ENCODE peak calls at places on chromosomes 11 and 22, in seven cellular contexts. Y is epithelial cell of esophagus, K is fibroblast of lung, V is Calu3, X is GM23338, I is glutamatergic neuron, A is retinal pigment epithelial cell. C is an unnamed sample.

GRCh38 chr22:46754110-46754799 is 8.2 kb upstream of the TBC1D22A start:
- DNase-seq in Y (peak), K (peak), V (peak), X (no peak), I (no peak), A (peak), C (no peak)

GRCh38 chr11:45333506-45333971 is 47.4 kb upstream of the SYT13 start:
- DNase-seq in Y (peak), K (peak), V (peak), X (peak), I (peak), A (no peak), C (no peak)

GRCh38 chr11:10324474-10324873 is 19.6 kb downstream of the ADM start:
- DNase-seq in Y (peak), K (no peak), V (no peak), X (no peak), I (no peak), A (no peak), C (no peak)

GRCh38 chr11:125088576-125089455 is 22.6 kb downstream of the TMEM218 start:
- DNase-seq in Y (no peak), K (no peak), V (no peak), X (no peak), I (no peak), A (no peak), C (no peak)

GRCh38 chr11:126061707-126062678 is 673 bp downstream of the CDON start:
- DNase-seq in Y (peak), K (peak), V (peak), X (peak), I (peak), A (no peak), C (peak)

GRCh38 chr11:69217276-69218105 is 61.8 kb downstream of the SMIM38 start:
- DNase-seq in Y (no peak), K (no peak), V (peak), X (no peak), I (no peak), A (no peak), C (no peak)

GRCh38 chr22:27461470-27461869 is 340.1 kb downstream of the MN1 start:
- DNase-seq in Y (peak), K (peak), V (peak), X (peak), I (no peak), A (peak), C (peak)

GRCh38 chr22:42371112-42371900 is 60.9 kb downstream of the NFAM1 start:
- DNase-seq in Y (no peak), K (no peak), V (no peak), X (peak), I (no peak), A (no peak), C (no peak)

GRCh38 chr11:32448232-32448631 is 12.9 kb upstream of the WT1 start:
- DNase-seq in Y (peak), K (peak), V (no peak), X (peak), I (no peak), A (no peak), C (no peak)

GRCh38 chr22:47106806-47107205 is 344.4 kb downstream of the TBC1D22A start:
- DNase-seq in Y (no peak), K (no peak), V (no peak), X (no peak), I (no peak), A (no peak), C (no peak)

GRCh38 chr11:131073167-131073566 is 156.9 kb upstream of the SNX19 start:
- DNase-seq in Y (no peak), K (no peak), V (no peak), X (no peak), I (no peak), A (no peak), C (no peak)

GRCh38 chr11:104912102-104912501 is 13.8 kb upstream of the CASP12 start:
- DNase-seq in Y (no peak), K (no peak), V (no peak), X (no peak), I (no peak), A (no peak), C (no peak)

GRCh38 chr11:35986958-35987357 is 43.1 kb downstream of the LDLRAD3 start:
- DNase-seq in Y (peak), K (peak), V (no peak), X (no peak), I (no peak), A (no peak), C (no peak)

GRCh38 chr11:92246637-92247036 is 22.0 kb downstream of the FAT3 start:
- DNase-seq in Y (peak), K (no peak), V (no peak), X (no peak), I (no peak), A (no peak), C (no peak)

GRCh38 chr11:63866211-63866610 is 27.3 kb downstream of the MARK2 start:
- DNase-seq in Y (peak), K (peak), V (peak), X (no peak), I (no peak), A (no peak), C (no peak)

GRCh38 chr22:39718921-39719320 is 148.4 kb downstream of the CACNA1I start:
- DNase-seq in Y (no peak), K (no peak), V (no peak), X (no peak), I (no peak), A (no peak), C (no peak)

GRCh38 chr11:65111537-65112225 is at the start of gene TM7SF2:
- DNase-seq in Y (peak), K (peak), V (peak), X (peak), I (peak), A (peak), C (peak)

GRCh38 chr11:13105237-13105844 is 96.2 kb downstream of the RASSF10 start:
- DNase-seq in Y (no peak), K (no peak), V (peak), X (no peak), I (no peak), A (no peak), C (no peak)

GRCh38 chr22:45094826-45095225 is 68.9 kb upstream of the NUP50 start:
- DNase-seq in Y (no peak), K (peak), V (no peak), X (no peak), I (no peak), A (no peak), C (no peak)

GRCh38 chr11:85685131-85685819 is 720 bp downstream of the CCDC89 start:
- DNase-seq in Y (no peak), K (no peak), V (no peak), X (no peak), I (peak), A (no peak), C (no peak)

GRCh38 chr22:35894937-35895708 is 133.5 kb downstream of the RBFOX2 start:
- DNase-seq in Y (peak), K (peak), V (no peak), X (no peak), I (no peak), A (peak), C (no peak)

GRCh38 chr22:31039393-31039792 is 41.7 kb upstream of the SMTN start:
- DNase-seq in Y (no peak), K (peak), V (no peak), X (no peak), I (no peak), A (no peak), C (no peak)

GRCh38 chr22:37176464-37177061 is 11.5 kb downstream of the C1QTNF6 start:
- DNase-seq in Y (no peak), K (peak), V (no peak), X (no peak), I (peak), A (peak), C (no peak)

GRCh38 chr11:3803726-3804510 is 4.4 kb upstream of the PGAP2 start:
- DNase-seq in Y (peak), K (peak), V (no peak), X (no peak), I (no peak), A (no peak), C (no peak)

GRCh38 chr11:104090767-104091166 is 54.3 kb downstream of the DDI1 start:
- DNase-seq in Y (no peak), K (peak), V (no peak), X (no peak), I (no peak), A (no peak), C (peak)

GRCh38 chr22:40541300-40541699 is 95.2 kb downstream of the MRTFA start:
- DNase-seq in Y (peak), K (no peak), V (no peak), X (no peak), I (no peak), A (no peak), C (no peak)

GRCh38 chr11:69123593-69124545 is 31.9 kb upstream of the SMIM38 start:
- DNase-seq in Y (no peak), K (no peak), V (peak), X (peak), I (no peak), A (no peak), C (no peak)

GRCh38 chr11:134291196-134291595 is 15.0 kb downstream of the GLB1L3 start:
- DNase-seq in Y (no peak), K (no peak), V (no peak), X (no peak), I (no peak), A (no peak), C (no peak)

GRCh38 chr11:76267563-76267962 is 61.3 kb upstream of the WNT11 start:
- DNase-seq in Y (no peak), K (no peak), V (no peak), X (no peak), I (no peak), A (no peak), C (no peak)

GRCh38 chr11:35582033-35582432 is 36.2 kb upstream of the FJX1 start:
- DNase-seq in Y (no peak), K (no peak), V (no peak), X (no peak), I (no peak), A (no peak), C (no peak)

GRCh38 chr11:128931661-128932060 is 11.0 kb downstream of the TP53AIP1 start:
- DNase-seq in Y (no peak), K (no peak), V (no peak), X (no peak), I (no peak), A (no peak), C (no peak)

GRCh38 chr11:118086913-118087768 is at the start of gene SMIM35:
- DNase-seq in Y (no peak), K (no peak), V (no peak), X (no peak), I (no peak), A (no peak), C (no peak)
- TF ChIP-seq CTCF in Y (no peak), K (no peak), V (no peak), X (no peak), I (no peak), A (no peak), C (no peak)

DNA sequence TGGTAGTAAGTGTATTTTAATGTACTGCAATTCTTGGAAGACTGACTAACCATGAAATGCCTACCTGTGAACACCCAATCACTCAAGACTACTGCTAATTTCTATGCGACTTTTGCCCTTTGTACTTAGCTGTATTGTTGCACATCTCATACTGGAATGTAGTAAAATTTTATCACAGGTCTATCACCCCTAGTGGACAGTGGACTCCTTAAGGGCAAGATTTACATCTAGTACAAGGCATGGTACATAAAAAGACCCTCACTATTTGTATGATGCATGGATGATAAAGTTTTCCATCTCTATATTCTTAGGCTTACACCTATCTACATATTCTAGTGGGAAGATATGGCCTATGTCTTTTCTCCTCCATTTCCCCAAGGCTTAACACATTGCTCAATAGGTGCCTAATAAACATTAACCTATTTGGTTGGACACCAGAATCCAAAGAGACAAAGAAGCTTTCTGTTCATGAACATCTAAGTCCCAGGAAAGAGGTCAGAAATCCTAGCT is 26.1 kb downstream of the SERGEF start:
- DNase-seq in Y (no peak), K (no peak), V (no peak), X (no peak), I (no peak), A (no peak), C (no peak)
- TF ChIP-seq CTCF in Y (no peak), K (no peak), V (peak), X (no peak), I (no peak), A (peak), C (no peak)

DNA sequence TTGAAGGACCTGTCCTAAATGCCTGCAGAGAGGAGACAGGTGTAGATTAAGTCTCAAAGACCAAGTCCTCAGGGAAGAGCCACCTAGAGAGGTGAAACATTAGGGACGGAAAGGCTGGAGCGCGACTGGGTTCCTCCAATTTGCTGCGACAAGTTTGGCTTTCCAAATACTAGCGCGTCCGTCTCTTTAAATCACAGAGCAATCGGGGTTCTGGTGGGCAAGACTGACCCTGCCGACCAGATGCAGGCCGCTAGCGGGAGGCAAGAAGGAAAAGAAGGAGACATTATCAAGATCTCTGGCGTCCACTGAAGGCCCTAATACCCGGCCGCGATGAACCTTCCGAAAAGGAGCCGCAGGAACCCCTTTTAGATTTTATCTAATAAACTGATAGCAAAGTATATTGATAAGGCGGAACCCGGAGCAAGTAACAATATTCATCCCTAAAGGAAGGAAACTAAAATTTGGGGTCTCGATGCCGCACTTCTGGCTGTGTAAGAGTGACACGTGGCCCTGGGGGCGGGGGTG is 128.2 kb upstream of the C11orf58 start:
- DNase-seq in Y (no peak), K (no peak), V (no peak), X (peak), I (no peak), A (no peak), C (no peak)
- TF ChIP-seq CTCF in Y (no peak), K (no peak), V (no peak), X (no peak), I (no peak), A (no peak), C (no peak)

DNA sequence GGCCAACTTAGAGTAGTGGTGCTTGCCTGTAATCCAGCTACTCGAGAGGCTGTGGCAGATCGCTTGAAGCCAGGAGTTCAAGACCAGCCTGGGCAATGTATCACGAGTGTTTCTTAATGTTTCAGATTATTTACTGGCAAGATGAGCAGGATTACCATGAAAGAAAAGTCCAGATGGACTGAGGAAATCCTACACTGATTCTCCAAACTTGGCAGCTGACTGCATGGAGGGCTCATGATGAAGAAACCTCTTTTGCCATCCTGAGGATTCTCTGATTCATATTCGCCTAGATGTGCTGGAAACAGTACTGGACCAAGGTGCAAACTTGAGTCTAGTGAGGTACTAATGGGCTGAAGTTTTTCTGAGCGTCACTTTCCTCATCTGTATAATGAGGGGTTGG is 2.8 kb upstream of the SIDT2 start:
- DNase-seq in Y (no peak), K (no peak), V (no peak), X (no peak), I (no peak), A (no peak), C (no peak)
- TF ChIP-seq CTCF in Y (no peak), K (no peak), V (no peak), X (no peak), I (no peak), A (no peak), C (no peak)

C was measured in nephron progenitor cell.